ENCODE peak calls at places on chromosomes 12 and 14, in eight cellular contexts. One of them, this sample, is unnamed. For H3K4me1, the result is how much of the 10 kb centered on the place peaks cover.

GRCh38 chr12:93080994-93081809 is 152.1 kb upstream of the EEA1 start:
- DNase-seq in HCT116: no peak
- DNase-seq in cardiac muscle cell: peak
- DNase-seq in HepG2: peak
- DNase-seq in iPS DF 6.9: no peak
- DNase-seq in A549: no peak
- DNase-seq in psoas muscle: no peak
- DNase-seq in neuronal stem cell: no peak
- DNase-seq in this sample: peak

GRCh38 chr12:39431002-39431796 is 11.7 kb downstream of the KIF21A start:
- DNase-seq in HCT116: no peak
- DNase-seq in cardiac muscle cell: no peak
- DNase-seq in HepG2: no peak
- DNase-seq in iPS DF 6.9: no peak
- DNase-seq in A549: no peak
- DNase-seq in psoas muscle: no peak
- DNase-seq in neuronal stem cell: no peak
- DNase-seq in this sample: no peak

GRCh38 chr12:34388636-34389377 is 366.5 kb downstream of the ALG10 start:
- DNase-seq in HCT116: no peak
- DNase-seq in cardiac muscle cell: no peak
- DNase-seq in HepG2: no peak
- DNase-seq in iPS DF 6.9: no peak
- DNase-seq in A549: no peak
- DNase-seq in psoas muscle: no peak
- DNase-seq in neuronal stem cell: no peak
- DNase-seq in this sample: peak

GRCh38 chr12:31849090-31849687 is 110.0 kb upstream of the RESF1 start:
- DNase-seq in HCT116: peak
- DNase-seq in cardiac muscle cell: peak
- DNase-seq in HepG2: no peak
- DNase-seq in iPS DF 6.9: no peak
- DNase-seq in A549: no peak
- DNase-seq in psoas muscle: no peak
- DNase-seq in neuronal stem cell: peak
- DNase-seq in this sample: no peak

GRCh38 chr12:97148941-97149559 is 242.0 kb downstream of the NEDD1 start:
- DNase-seq in HCT116: peak
- DNase-seq in cardiac muscle cell: peak
- DNase-seq in HepG2: peak
- DNase-seq in iPS DF 6.9: peak
- DNase-seq in A549: peak
- DNase-seq in psoas muscle: peak
- DNase-seq in neuronal stem cell: no peak
- DNase-seq in this sample: no peak

GRCh38 chr14:102155150-102155549 is 15.5 kb downstream of the WDR20 start:
- DNase-seq in HCT116: no peak
- DNase-seq in cardiac muscle cell: peak
- DNase-seq in HepG2: peak
- DNase-seq in iPS DF 6.9: no peak
- DNase-seq in A549: no peak
- DNase-seq in psoas muscle: no peak
- DNase-seq in neuronal stem cell: peak
- DNase-seq in this sample: peak

GRCh38 chr12:113468365-113469223 is 3.1 kb downstream of the LHX5 start:
- DNase-seq in HCT116: no peak
- DNase-seq in cardiac muscle cell: no peak
- DNase-seq in HepG2: no peak
- DNase-seq in iPS DF 6.9: no peak
- DNase-seq in A549: no peak
- DNase-seq in psoas muscle: no peak
- DNase-seq in neuronal stem cell: peak
- DNase-seq in this sample: peak

GRCh38 chr12:118292836-118293235 is 79.9 kb downstream of the TAOK3 start:
- DNase-seq in HCT116: no peak
- DNase-seq in cardiac muscle cell: peak
- DNase-seq in HepG2: no peak
- DNase-seq in iPS DF 6.9: no peak
- DNase-seq in A549: no peak
- DNase-seq in psoas muscle: no peak
- DNase-seq in neuronal stem cell: no peak
- DNase-seq in this sample: no peak

GRCh38 chr12:26642361-26642760 is 190.6 kb downstream of the ITPR2 start:
- DNase-seq in HCT116: no peak
- DNase-seq in cardiac muscle cell: peak
- DNase-seq in HepG2: no peak
- DNase-seq in iPS DF 6.9: no peak
- DNase-seq in A549: no peak
- DNase-seq in psoas muscle: no peak
- DNase-seq in neuronal stem cell: no peak
- DNase-seq in this sample: no peak

DNA sequence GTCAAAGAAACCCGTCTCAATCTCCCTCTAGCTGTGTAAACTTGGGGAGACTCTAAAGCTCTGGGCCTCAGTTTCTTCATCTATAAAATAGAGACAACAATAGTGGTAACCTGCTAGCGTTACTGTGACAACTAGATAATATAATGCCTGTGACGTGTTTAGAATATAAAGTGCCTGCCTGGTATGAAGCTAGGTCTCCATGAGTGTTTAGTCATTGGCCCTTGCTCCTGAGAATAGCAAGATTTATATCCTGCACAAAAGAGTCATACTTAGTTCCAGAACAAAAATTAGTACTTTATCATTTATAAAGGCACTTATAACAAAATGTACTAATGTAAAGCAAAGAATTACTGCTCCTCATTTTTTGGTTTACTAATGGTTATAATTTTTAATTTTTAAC is 8.9 kb upstream of the DCP1B start:
- DNase-seq in HCT116: no peak
- DNase-seq in cardiac muscle cell: no peak
- DNase-seq in HepG2: no peak
- DNase-seq in iPS DF 6.9: no peak
- DNase-seq in A549: no peak
- DNase-seq in psoas muscle: no peak
- DNase-seq in neuronal stem cell: no peak
- DNase-seq in this sample: no peak
- H3K4me1 ChIP-seq in HCT116: under half
- H3K4me1 ChIP-seq in cardiac muscle cell: under half
- H3K4me1 ChIP-seq in HepG2: half or more
- H3K4me1 ChIP-seq in iPS DF 6.9: under half
- H3K4me1 ChIP-seq in A549: under half
- H3K4me1 ChIP-seq in psoas muscle: under half
- H3K4me1 ChIP-seq in neuronal stem cell: under half
- H3K4me1 ChIP-seq in this sample: under half

GRCh38 chr12:89236748-89237428 is 115.4 kb downstream of the DUSP6 start:
- DNase-seq in HCT116: peak
- DNase-seq in cardiac muscle cell: peak
- DNase-seq in HepG2: no peak
- DNase-seq in iPS DF 6.9: no peak
- DNase-seq in A549: no peak
- DNase-seq in psoas muscle: no peak
- DNase-seq in neuronal stem cell: no peak
- DNase-seq in this sample: peak
- H3K4me1 ChIP-seq in HCT116: under half
- H3K4me1 ChIP-seq in cardiac muscle cell: under half
- H3K4me1 ChIP-seq in HepG2: under half
- H3K4me1 ChIP-seq in iPS DF 6.9: under half
- H3K4me1 ChIP-seq in A549: under half
- H3K4me1 ChIP-seq in psoas muscle: under half
- H3K4me1 ChIP-seq in neuronal stem cell: under half
- H3K4me1 ChIP-seq in this sample: under half

DNA sequence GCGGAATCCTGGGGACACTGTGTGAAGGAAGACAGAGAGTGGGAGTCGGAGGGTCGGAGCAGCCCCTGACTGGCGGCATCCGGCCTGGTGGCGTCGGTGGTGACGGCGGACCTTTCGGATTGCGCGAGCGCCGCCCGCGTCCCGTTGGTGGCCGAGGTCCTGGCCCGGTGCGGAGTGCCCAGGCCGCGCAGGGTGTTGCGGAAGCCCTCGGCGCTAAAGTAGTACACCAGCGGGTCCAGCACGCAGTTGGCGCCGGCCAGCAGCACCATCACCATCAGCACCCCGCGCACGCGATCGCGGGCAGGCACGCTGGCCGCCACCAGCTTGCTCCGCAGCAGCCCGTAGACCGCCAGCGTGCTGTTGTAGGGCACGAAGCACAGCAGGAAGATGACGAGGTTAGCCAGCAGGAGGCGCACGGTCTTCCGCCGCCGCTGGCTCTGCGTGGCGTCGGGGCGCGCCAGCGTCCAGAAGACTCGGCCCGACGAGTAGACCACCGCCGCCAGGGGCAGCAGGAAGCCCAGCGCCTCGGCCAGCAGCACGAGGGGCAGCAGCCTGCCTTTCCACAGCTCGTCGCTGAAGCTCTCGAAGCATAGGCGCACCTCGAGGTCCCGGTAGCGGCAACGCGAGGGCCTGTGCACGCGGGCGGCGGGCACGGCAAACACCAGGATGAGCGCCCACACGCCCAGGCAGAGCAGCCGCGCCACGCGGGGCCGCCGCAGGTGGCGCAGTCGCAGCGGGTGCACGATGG is 13.1 kb upstream of the CHD4 start:
- DNase-seq in HCT116: no peak
- DNase-seq in cardiac muscle cell: peak
- DNase-seq in HepG2: no peak
- DNase-seq in iPS DF 6.9: no peak
- DNase-seq in A549: no peak
- DNase-seq in psoas muscle: peak
- DNase-seq in neuronal stem cell: no peak
- DNase-seq in this sample: peak
- H3K4me1 ChIP-seq in HCT116: under half
- H3K4me1 ChIP-seq in cardiac muscle cell: under half
- H3K4me1 ChIP-seq in HepG2: under half
- H3K4me1 ChIP-seq in iPS DF 6.9: under half
- H3K4me1 ChIP-seq in A549: under half
- H3K4me1 ChIP-seq in psoas muscle: under half
- H3K4me1 ChIP-seq in neuronal stem cell: under half
- H3K4me1 ChIP-seq in this sample: under half

GRCh38 chr14:51008416-51008815 is 64.1 kb upstream of the PYGL start:
- DNase-seq in HCT116: no peak
- DNase-seq in cardiac muscle cell: no peak
- DNase-seq in HepG2: no peak
- DNase-seq in iPS DF 6.9: no peak
- DNase-seq in A549: no peak
- DNase-seq in psoas muscle: no peak
- DNase-seq in neuronal stem cell: no peak
- DNase-seq in this sample: no peak
- H3K4me1 ChIP-seq in HCT116: under half
- H3K4me1 ChIP-seq in cardiac muscle cell: under half
- H3K4me1 ChIP-seq in HepG2: under half
- H3K4me1 ChIP-seq in iPS DF 6.9: under half
- H3K4me1 ChIP-seq in A549: under half
- H3K4me1 ChIP-seq in psoas muscle: half or more
- H3K4me1 ChIP-seq in neuronal stem cell: under half
- H3K4me1 ChIP-seq in this sample: under half